ENCODE peak calls at places on chromosomes 7 and 10, in seven cellular contexts. F is heart left ventricle, V is PC-9, E is heart right ventricle, D is neural progenitor cell, W is neuronal stem cell, K is SK-N-SH. J is an unnamed sample. For H3K9me3 and H3K4me1, the result is how much of the 10 kb centered on the place peaks cover.

GRCh38 chr7:71683382-71683781 is 551.4 kb downstream of the GALNT17 start:
- DNase-seq in F (no peak), V (no peak), E (no peak), D (no peak), W (no peak), K (no peak), J (no peak)

GRCh38 chr7:431658-432111 is 88.0 kb downstream of the PDGFA start:
- DNase-seq in F (no peak), V (no peak), E (no peak), D (no peak), W (no peak), K (no peak), J (no peak)

GRCh38 chr10:83871486-83872081 is 267.7 kb upstream of the GHITM start:
- DNase-seq in F (peak), V (peak), E (peak), D (peak), W (peak), K (peak), J (peak)

GRCh38 chr7:130741336-130741995 is 7.5 kb upstream of the KLF14 start:
- DNase-seq in F (no peak), V (no peak), E (no peak), D (no peak), W (no peak), K (no peak), J (no peak)

GRCh38 chr7:25031432-25031831 is 51.5 kb upstream of the OSBPL3 start:
- DNase-seq in F (no peak), V (peak), E (no peak), D (no peak), W (no peak), K (no peak), J (no peak)

GRCh38 chr10:88159127-88159829 is 295.9 kb downstream of the PTEN start:
- DNase-seq in F (no peak), V (no peak), E (no peak), D (no peak), W (no peak), K (no peak), J (no peak)

GRCh38 chr7:24508301-24508700 is 65.0 kb upstream of the PALS2 start:
- DNase-seq in F (no peak), V (no peak), E (no peak), D (no peak), W (no peak), K (no peak), J (no peak)

GRCh38 chr7:63925626-63926460 is 72.8 kb upstream of the ZNF722 start:
- DNase-seq in F (peak), V (peak), E (peak), D (no peak), W (no peak), K (peak), J (peak)

GRCh38 chr10:3889961-3890522 is 105.0 kb upstream of the KLF6 start:
- DNase-seq in F (no peak), V (peak), E (no peak), D (no peak), W (no peak), K (no peak), J (no peak)

GRCh38 chr10:4260483-4260882 is 475.5 kb upstream of the KLF6 start:
- DNase-seq in F (no peak), V (no peak), E (no peak), D (no peak), W (no peak), K (no peak), J (no peak)

GRCh38 chr10:74334221-74334620 is 183.2 kb downstream of the ADK start:
- DNase-seq in F (no peak), V (no peak), E (no peak), D (no peak), W (no peak), K (no peak), J (no peak)

GRCh38 chr10:88944813-88945212 is 7.8 kb downstream of the ACTA2 start:
- DNase-seq in F (no peak), V (no peak), E (no peak), D (no peak), W (no peak), K (no peak), J (no peak)

GRCh38 chr7:131544449-131545425 is 11.7 kb downstream of the PODXL start:
- DNase-seq in F (no peak), V (no peak), E (no peak), D (no peak), W (no peak), K (peak), J (peak)

GRCh38 chr7:28078036-28078901 is 102.3 kb downstream of the JAZF1 start:
- DNase-seq in F (peak), V (no peak), E (peak), D (peak), W (no peak), K (peak), J (peak)

GRCh38 chr7:134919240-134919641 is 67.1 kb upstream of the AGBL3 start:
- DNase-seq in F (no peak), V (no peak), E (no peak), D (no peak), W (no peak), K (no peak), J (no peak)

GRCh38 chr7:5375925-5376324 is 47.7 kb downstream of the TNRC18 start:
- DNase-seq in F (no peak), V (peak), E (no peak), D (no peak), W (no peak), K (no peak), J (no peak)

GRCh38 chr10:34743804-34744203 is 71.3 kb downstream of the PARD3 start:
- DNase-seq in F (peak), V (no peak), E (peak), D (no peak), W (no peak), K (peak), J (peak)

GRCh38 chr7:16060492-16060891 is 360.8 kb downstream of the CRPPA start:
- DNase-seq in F (no peak), V (no peak), E (no peak), D (no peak), W (no peak), K (no peak), J (no peak)

GRCh38 chr7:142828101-142828500 is 26.8 kb upstream of the EPHB6 start:
- DNase-seq in F (no peak), V (peak), E (no peak), D (peak), W (peak), K (no peak), J (no peak)

GRCh38 chr7:120842131-120842621 is 15.8 kb downstream of the TSPAN12 start:
- DNase-seq in F (no peak), V (no peak), E (no peak), D (no peak), W (no peak), K (no peak), J (no peak)

GRCh38 chr7:2611921-2612320 is 19.9 kb upstream of the TTYH3 start:
- DNase-seq in F (no peak), V (no peak), E (no peak), D (no peak), W (no peak), K (no peak), J (no peak)

GRCh38 chr7:2924866-2925840 is 81.0 kb upstream of the GNA12 start:
- DNase-seq in F (no peak), V (no peak), E (no peak), D (no peak), W (no peak), K (no peak), J (no peak)

GRCh38 chr7:100895956-100896742 is 461 bp upstream of the ACHE start:
- DNase-seq in F (peak), V (no peak), E (peak), D (peak), W (no peak), K (peak), J (peak)

GRCh38 chr10:62512732-62513475 is 138.7 kb downstream of the ZNF365 start:
- DNase-seq in F (no peak), V (no peak), E (no peak), D (no peak), W (no peak), K (no peak), J (no peak)

GRCh38 chr7:40147371-40148246 is 12.8 kb downstream of the SUGCT start:
- DNase-seq in F (no peak), V (no peak), E (no peak), D (peak), W (no peak), K (no peak), J (peak)

GRCh38 chr10:11797847-11798633 is 25.1 kb upstream of the PROSER2 start:
- DNase-seq in F (no peak), V (no peak), E (no peak), D (no peak), W (no peak), K (no peak), J (no peak)

GRCh38 chr10:38159007-38159406 is 64.9 kb downstream of the ZNF37A start:
- DNase-seq in F (no peak), V (peak), E (no peak), D (no peak), W (no peak), K (no peak), J (no peak)
- H3K9me3 ChIP-seq in F (under half), V (under half), E (under half), D (under half), W (under half), K (under half), J (under half)

DNA sequence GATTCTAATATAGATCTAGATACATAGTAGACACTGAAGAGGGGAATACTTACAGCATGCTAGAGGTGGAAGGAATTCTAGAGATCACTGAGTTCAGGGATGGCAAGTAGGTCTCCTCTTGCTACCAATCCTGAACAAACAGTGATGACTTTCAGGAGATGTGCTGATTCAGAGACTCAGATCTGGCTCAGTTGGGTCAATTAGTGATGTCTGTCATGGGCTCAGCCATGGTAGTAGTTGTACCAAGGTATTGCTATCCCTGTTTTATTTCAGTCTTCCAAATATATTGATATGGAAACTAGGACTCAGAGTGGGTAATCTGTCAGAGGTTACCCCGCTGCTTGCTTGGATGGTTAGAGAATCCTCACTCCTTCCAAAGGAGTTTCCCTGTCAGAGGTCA is 38.5 kb downstream of the UNC5B start:
- DNase-seq in F (no peak), V (no peak), E (no peak), D (no peak), W (no peak), K (no peak), J (no peak)
- H3K4me1 ChIP-seq in F (half or more), V (half or more), E (half or more), D (half or more), W (under half), K (half or more), J (half or more)

GRCh38 chr10:133559216-133559615 is 6.2 kb downstream of the SYCE1 start:
- DNase-seq in F (no peak), V (no peak), E (no peak), D (no peak), W (no peak), K (no peak), J (no peak)
- H3K9me3 ChIP-seq in F (under half), V (under half), E (under half), D (under half), W (half or more), K (under half), J (under half)

GRCh38 chr7:47511698-47512370 is 70.1 kb downstream of the TNS3 start:
- DNase-seq in F (no peak), V (no peak), E (no peak), D (no peak), W (no peak), K (no peak), J (no peak)
- H3K4me1 ChIP-seq in F (under half), V (under half), E (under half), D (under half), W (under half), K (under half), J (under half)

GRCh38 chr10:131494451-131494850 is 182.9 kb upstream of the TCERG1L start:
- DNase-seq in F (no peak), V (no peak), E (no peak), D (no peak), W (no peak), K (no peak), J (no peak)

GRCh38 chr10:131492211-131492610 is 180.7 kb upstream of the TCERG1L start:
- DNase-seq in F (no peak), V (no peak), E (no peak), D (no peak), W (no peak), K (no peak), J (no peak)

GRCh38 chr10:131495892-131496291 is 184.4 kb upstream of the TCERG1L start:
- DNase-seq in F (no peak), V (no peak), E (no peak), D (no peak), W (no peak), K (no peak), J (no peak)

GRCh38 chr10:131496351-131497052 is 185.0 kb upstream of the TCERG1L start:
- DNase-seq in F (no peak), V (no peak), E (no peak), D (peak), W (no peak), K (no peak), J (no peak)

GRCh38 chr10:131495224-131495623 is 183.7 kb upstream of the TCERG1L start:
- DNase-seq in F (no peak), V (no peak), E (no peak), D (no peak), W (no peak), K (no peak), J (no peak)
- H3K9me3 ChIP-seq in F (under half), V (under half), E (under half), D (under half), W (under half), K (under half), J (under half)

GRCh38 chr10:79243211-79244067 is 103.8 kb upstream of the PPIF start:
- DNase-seq in F (peak), V (no peak), E (peak), D (peak), W (peak), K (peak), J (peak)
- H3K4me1 ChIP-seq in F (half or more), V (under half), E (half or more), D (under half), W (under half), K (half or more), J (half or more)

DNA sequence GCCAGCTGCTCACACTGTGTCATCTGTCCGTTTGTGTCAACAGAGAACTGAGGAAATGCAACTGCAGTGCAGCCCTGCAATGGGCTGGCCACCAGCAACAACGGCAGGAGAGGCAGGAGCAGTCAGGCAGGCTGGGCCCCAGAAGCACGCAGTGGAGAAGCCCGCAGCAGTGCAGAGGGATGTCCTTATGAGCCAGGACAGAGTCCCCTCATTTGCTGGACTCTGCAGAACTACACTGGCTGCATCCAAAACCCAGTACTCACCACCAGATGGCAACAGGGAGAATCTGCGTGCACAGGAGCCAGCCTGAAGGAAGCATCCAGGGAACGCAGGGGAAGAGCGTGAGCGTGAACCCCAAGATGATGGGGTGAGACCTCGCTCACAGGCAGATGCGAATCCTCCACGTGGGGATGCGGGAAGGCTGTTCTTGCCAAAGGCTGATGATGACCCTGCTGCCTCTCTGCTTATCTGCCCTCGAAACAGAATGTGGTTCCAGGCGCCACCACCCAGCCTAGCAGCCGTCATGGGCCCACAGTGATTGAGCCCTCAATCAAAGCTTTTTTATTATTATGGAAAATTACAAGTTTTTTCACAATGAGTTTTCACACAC is 232.1 kb downstream of the PTPRN2 start:
- DNase-seq in F (no peak), V (no peak), E (no peak), D (peak), W (no peak), K (no peak), J (no peak)
- H3K9me3 ChIP-seq in F (under half), V (under half), E (under half), D (under half), W (under half), K (under half), J (under half)

GRCh38 chr7:139660317-139661042 is 117.3 kb downstream of the HIPK2 start:
- DNase-seq in F (no peak), V (no peak), E (no peak), D (peak), W (no peak), K (no peak), J (no peak)
- H3K4me1 ChIP-seq in F (half or more), V (under half), E (half or more), D (under half), W (under half), K (under half), J (under half)

J was measured in BE2C.